ENCODE peak calls at places on chromosome 1, in five cellular contexts. O is NCI-H2081; E is AG09309; W is Calu3; C is activated CD8-positive, alpha-beta memory T cell treated with anti-CD3 and anti-CD28 coated beads, Interleukin-2, amount 50 U/mL, for 48 hours. S is an unnamed sample.

GRCh38 chr1:32393832-32394140 is 455 bp downstream of the BSDC1 start:
- DNase-seq in E (no peak), O (peak), W (peak), C (peak), S (no peak)

GRCh38 chr1:71303617-71304041 is 222.8 kb upstream of the ZRANB2 start:
- DNase-seq in W (no peak), E (no peak), C (no peak), O (no peak), S (peak)

GRCh38 chr1:167544447-167544846 is 9.1 kb downstream of the CREG1 start:
- DNase-seq in O (no peak), W (peak), C (no peak), E (no peak), S (no peak)

GRCh38 chr1:212606734-212607205 is 1.8 kb upstream of the ATF3 start:
- DNase-seq in C (peak), E (no peak), O (peak), W (peak), S (peak)

GRCh38 chr1:180953291-180953747 is 40.6 kb downstream of the KIAA1614 start:
- DNase-seq in C (no peak), E (no peak), W (peak), O (no peak), S (peak)

GRCh38 chr1:210792703-210793102 is 341.2 kb downstream of the KCNH1 start:
- DNase-seq in W (no peak), E (peak), O (no peak), C (no peak), S (no peak)

GRCh38 chr1:204991342-204991844 is 51.6 kb upstream of the CNTN2 start:
- DNase-seq in W (no peak), C (no peak), E (no peak), O (peak), S (peak)

GRCh38 chr1:8026976-8027747 is 1.1 kb upstream of the ERRFI1 start:
- DNase-seq in O (no peak), C (no peak), E (no peak), W (peak), S (no peak)

GRCh38 chr1:228911225-228911624 is 175.9 kb downstream of the RHOU start:
- DNase-seq in W (no peak), O (no peak), E (no peak), C (no peak), S (no peak)

GRCh38 chr1:205545001-205545919 is 40.8 kb downstream of the CDK18 start:
- DNase-seq in W (no peak), O (no peak), C (peak), E (no peak), S (no peak)

GRCh38 chr1:145935708-145936107 is 8.4 kb upstream of the RBM8A start:
- DNase-seq in O (no peak), C (no peak), W (no peak), E (no peak), S (no peak)

GRCh38 chr1:24909388-24909898 is 20.6 kb downstream of the RUNX3 start:
- DNase-seq in C (no peak), E (no peak), W (peak), O (no peak), S (no peak)

GRCh38 chr1:92571578-92571977 is 84.9 kb upstream of the GFI1 start:
- DNase-seq in C (no peak), O (no peak), E (no peak), W (no peak), S (no peak)

GRCh38 chr1:116697892-116698595 is 30.5 kb upstream of the IGSF3 start:
- DNase-seq in W (no peak), O (no peak), E (no peak), C (no peak), S (no peak)

GRCh38 chr1:19436716-19437476 is 48.4 kb downstream of the CAPZB start:
- DNase-seq in O (no peak), E (no peak), W (peak), C (no peak), S (no peak)